ENCODE peak calls at places on chromosomes 5 and 9, in five cellular contexts. Y is GM04504; Q is Caco-2; X is activated naive CD4-positive, alpha-beta T cell treated with Interleukin-2 at 50 U/mL for 16 hours; V is stimulated activated CD8-positive, alpha-beta memory T cell treated with anti-CD3 and anti-CD28 coated beads, Interleukin-7, amount 100 ng/mL, for 24 hours. R is an unnamed sample.

GRCh38 chr9:17349816-17350215 is 215.0 kb downstream of the CNTLN start:
- DNase-seq in Y (peak), Q (no peak), X (no peak), V (no peak), R (no peak)

GRCh38 chr5:40879163-40879942 is 29.9 kb upstream of the C7 start:
- DNase-seq in Y (no peak), Q (no peak), X (no peak), V (no peak), R (peak)

GRCh38 chr5:27995867-27996266 is 957.5 kb upstream of the CDH9 start:
- DNase-seq in Y (no peak), Q (no peak), X (no peak), V (no peak), R (no peak)

GRCh38 chr5:169507051-169507450 is 76.5 kb upstream of the SPDL1 start:
- DNase-seq in Y (no peak), Q (no peak), X (no peak), V (no peak), R (no peak)

GRCh38 chr5:105101597-105101996 is 1539.0 kb upstream of the NUDT12 start:
- DNase-seq in Y (no peak), Q (no peak), X (no peak), V (no peak), R (no peak)

GRCh38 chr9:123417289-123418051 is 61.5 kb downstream of the CRB2 start:
- DNase-seq in Y (no peak), Q (no peak), X (no peak), V (no peak), R (no peak)

GRCh38 chr9:112361602-112362001 is 18.3 kb upstream of the HSDL2 start:
- DNase-seq in Y (peak), Q (peak), X (no peak), V (no peak), R (no peak)

GRCh38 chr5:180201051-180201987 is 7.7 kb downstream of the RASGEF1C start:
- DNase-seq in Y (no peak), Q (peak), X (no peak), V (no peak), R (no peak)

GRCh38 chr9:120996409-120996808 is 53.7 kb downstream of the C5 start:
- DNase-seq in Y (no peak), Q (no peak), X (no peak), V (no peak), R (no peak)

GRCh38 chr5:36786613-36787012 is 90.0 kb upstream of the NIPBL start:
- DNase-seq in Y (no peak), Q (no peak), X (no peak), V (no peak), R (no peak)

GRCh38 chr5:6163913-6164312 is 214.4 kb downstream of the MED10 start:
- DNase-seq in Y (no peak), Q (no peak), X (no peak), V (no peak), R (no peak)

GRCh38 chr9:77158772-77159513 is 18.4 kb upstream of the VPS13A start:
- DNase-seq in Y (no peak), Q (no peak), X (no peak), V (no peak), R (no peak)

GRCh38 chr5:171622010-171622409 is 163.6 kb upstream of the SMIM23 start:
- DNase-seq in Y (no peak), Q (no peak), X (no peak), V (no peak), R (no peak)

GRCh38 chr5:107705390-107706014 is 34.8 kb upstream of the EFNA5 start:
- DNase-seq in Y (peak), Q (no peak), X (no peak), V (no peak), R (no peak)

GRCh38 chr9:134317431-134318414 is 8.5 kb upstream of the RXRA start:
- DNase-seq in Y (no peak), Q (no peak), X (no peak), V (no peak), R (no peak)

GRCh38 chr9:86766912-86767311 is 180.4 kb downstream of the GAS1 start:
- DNase-seq in Y (peak), Q (no peak), X (no peak), V (no peak), R (no peak)

GRCh38 chr9:81146684-81147337 is 542.5 kb downstream of the TLE1 start:
- DNase-seq in Y (no peak), Q (no peak), X (no peak), V (no peak), R (no peak)

GRCh38 chr5:112584781-112585180 is 152.9 kb upstream of the APC start:
- DNase-seq in Y (no peak), Q (no peak), X (no peak), V (no peak), R (no peak)

GRCh38 chr5:95620870-95621838 is 1.3 kb downstream of the GPR150 start:
- DNase-seq in Y (no peak), Q (peak), X (peak), V (no peak), R (peak)

GRCh38 chr5:112228672-112229071 is 190.4 kb downstream of the EPB41L4A start:
- DNase-seq in Y (peak), Q (peak), X (no peak), V (no peak), R (no peak)

GRCh38 chr9:132243156-132244074 is 81.6 kb downstream of the NTNG2 start:
- DNase-seq in Y (no peak), Q (no peak), X (no peak), V (no peak), R (no peak)